ENCODE peak calls at places on chromosome 16, in eight cellular contexts. One of them, this sample, is unnamed.

GRCh38 chr16:79923431-79923830 is 322.9 kb upstream of the MAF start:
- DNase-seq in GM12865: no peak
- DNase-seq in activated B cell treated with CpG ODN at 0.5 μM for 24 hours: no peak
- DNase-seq in GM13976: no peak
- DNase-seq in natural killer cell: no peak
- DNase-seq in A549: no peak
- DNase-seq in CD4-positive, alpha-beta T cell: no peak
- DNase-seq in GM10248: no peak
- DNase-seq in this sample: no peak

GRCh38 chr16:88779406-88780099 is 5.5 kb downstream of the PIEZO1 start:
- DNase-seq in GM12865: no peak
- DNase-seq in activated B cell treated with CpG ODN at 0.5 μM for 24 hours: no peak
- DNase-seq in GM13976: no peak
- DNase-seq in natural killer cell: no peak
- DNase-seq in A549: no peak
- DNase-seq in CD4-positive, alpha-beta T cell: no peak
- DNase-seq in GM10248: no peak
- DNase-seq in this sample: no peak

GRCh38 chr16:88303405-88303804 is 79.4 kb upstream of the ZNF469 start:
- DNase-seq in GM12865: no peak
- DNase-seq in activated B cell treated with CpG ODN at 0.5 μM for 24 hours: no peak
- DNase-seq in GM13976: no peak
- DNase-seq in natural killer cell: no peak
- DNase-seq in A549: no peak
- DNase-seq in CD4-positive, alpha-beta T cell: no peak
- DNase-seq in GM10248: no peak
- DNase-seq in this sample: no peak

GRCh38 chr16:89721644-89722391 is 481 bp downstream of the ZNF276 start:
- DNase-seq in GM12865: peak
- DNase-seq in activated B cell treated with CpG ODN at 0.5 μM for 24 hours: peak
- DNase-seq in GM13976: peak
- DNase-seq in natural killer cell: peak
- DNase-seq in A549: peak
- DNase-seq in CD4-positive, alpha-beta T cell: peak
- DNase-seq in GM10248: peak
- DNase-seq in this sample: no peak

GRCh38 chr16:66137853-66138252 is 228.6 kb upstream of the CDH5 start:
- DNase-seq in GM12865: no peak
- DNase-seq in activated B cell treated with CpG ODN at 0.5 μM for 24 hours: no peak
- DNase-seq in GM13976: no peak
- DNase-seq in natural killer cell: no peak
- DNase-seq in A549: no peak
- DNase-seq in CD4-positive, alpha-beta T cell: no peak
- DNase-seq in GM10248: no peak
- DNase-seq in this sample: no peak

GRCh38 chr16:82072313-82072712 is 37.3 kb downstream of the HSD17B2 start:
- DNase-seq in GM12865: no peak
- DNase-seq in activated B cell treated with CpG ODN at 0.5 μM for 24 hours: no peak
- DNase-seq in GM13976: no peak
- DNase-seq in natural killer cell: no peak
- DNase-seq in A549: no peak
- DNase-seq in CD4-positive, alpha-beta T cell: no peak
- DNase-seq in GM10248: no peak
- DNase-seq in this sample: no peak

GRCh38 chr16:49362230-49362629 is 11.4 kb upstream of the C16orf78 start:
- DNase-seq in GM12865: no peak
- DNase-seq in activated B cell treated with CpG ODN at 0.5 μM for 24 hours: no peak
- DNase-seq in GM13976: no peak
- DNase-seq in natural killer cell: no peak
- DNase-seq in A549: no peak
- DNase-seq in CD4-positive, alpha-beta T cell: no peak
- DNase-seq in GM10248: no peak
- DNase-seq in this sample: no peak

GRCh38 chr16:55930036-55930435 is 54.9 kb upstream of the CES5A start:
- DNase-seq in GM12865: no peak
- DNase-seq in activated B cell treated with CpG ODN at 0.5 μM for 24 hours: no peak
- DNase-seq in GM13976: no peak
- DNase-seq in natural killer cell: no peak
- DNase-seq in A549: no peak
- DNase-seq in CD4-positive, alpha-beta T cell: no peak
- DNase-seq in GM10248: no peak
- DNase-seq in this sample: no peak

GRCh38 chr16:35187665-35188225 is 1728.3 kb downstream of the TP53TG3F start:
- DNase-seq in GM12865: no peak
- DNase-seq in activated B cell treated with CpG ODN at 0.5 μM for 24 hours: no peak
- DNase-seq in GM13976: no peak
- DNase-seq in natural killer cell: no peak
- DNase-seq in A549: no peak
- DNase-seq in CD4-positive, alpha-beta T cell: no peak
- DNase-seq in GM10248: no peak
- DNase-seq in this sample: no peak

GRCh38 chr16:23423496-23424049 is 29.4 kb downstream of the COG7 start:
- DNase-seq in GM12865: no peak
- DNase-seq in activated B cell treated with CpG ODN at 0.5 μM for 24 hours: no peak
- DNase-seq in GM13976: no peak
- DNase-seq in natural killer cell: no peak
- DNase-seq in A549: peak
- DNase-seq in CD4-positive, alpha-beta T cell: no peak
- DNase-seq in GM10248: no peak
- DNase-seq in this sample: no peak

GRCh38 chr16:84243732-84244131 is 3.9 kb upstream of the KCNG4 start:
- DNase-seq in GM12865: no peak
- DNase-seq in activated B cell treated with CpG ODN at 0.5 μM for 24 hours: no peak
- DNase-seq in GM13976: no peak
- DNase-seq in natural killer cell: no peak
- DNase-seq in A549: no peak
- DNase-seq in CD4-positive, alpha-beta T cell: no peak
- DNase-seq in GM10248: no peak
- DNase-seq in this sample: no peak

GRCh38 chr16:19522369-19523159 is 666 bp upstream of the GDE1 start:
- DNase-seq in GM12865: peak
- DNase-seq in activated B cell treated with CpG ODN at 0.5 μM for 24 hours: no peak
- DNase-seq in GM13976: no peak
- DNase-seq in natural killer cell: no peak
- DNase-seq in A549: no peak
- DNase-seq in CD4-positive, alpha-beta T cell: no peak
- DNase-seq in GM10248: no peak
- DNase-seq in this sample: no peak

GRCh38 chr16:61820398-61820797 is 215.8 kb downstream of the CDH8 start:
- DNase-seq in GM12865: no peak
- DNase-seq in activated B cell treated with CpG ODN at 0.5 μM for 24 hours: no peak
- DNase-seq in GM13976: no peak
- DNase-seq in natural killer cell: no peak
- DNase-seq in A549: no peak
- DNase-seq in CD4-positive, alpha-beta T cell: no peak
- DNase-seq in GM10248: no peak
- DNase-seq in this sample: no peak

GRCh38 chr16:57871457-57871856 is 69.2 kb upstream of the KIFC3 start:
- DNase-seq in GM12865: peak
- DNase-seq in activated B cell treated with CpG ODN at 0.5 μM for 24 hours: no peak
- DNase-seq in GM13976: no peak
- DNase-seq in natural killer cell: no peak
- DNase-seq in A549: peak
- DNase-seq in CD4-positive, alpha-beta T cell: no peak
- DNase-seq in GM10248: no peak
- DNase-seq in this sample: no peak

DNA sequence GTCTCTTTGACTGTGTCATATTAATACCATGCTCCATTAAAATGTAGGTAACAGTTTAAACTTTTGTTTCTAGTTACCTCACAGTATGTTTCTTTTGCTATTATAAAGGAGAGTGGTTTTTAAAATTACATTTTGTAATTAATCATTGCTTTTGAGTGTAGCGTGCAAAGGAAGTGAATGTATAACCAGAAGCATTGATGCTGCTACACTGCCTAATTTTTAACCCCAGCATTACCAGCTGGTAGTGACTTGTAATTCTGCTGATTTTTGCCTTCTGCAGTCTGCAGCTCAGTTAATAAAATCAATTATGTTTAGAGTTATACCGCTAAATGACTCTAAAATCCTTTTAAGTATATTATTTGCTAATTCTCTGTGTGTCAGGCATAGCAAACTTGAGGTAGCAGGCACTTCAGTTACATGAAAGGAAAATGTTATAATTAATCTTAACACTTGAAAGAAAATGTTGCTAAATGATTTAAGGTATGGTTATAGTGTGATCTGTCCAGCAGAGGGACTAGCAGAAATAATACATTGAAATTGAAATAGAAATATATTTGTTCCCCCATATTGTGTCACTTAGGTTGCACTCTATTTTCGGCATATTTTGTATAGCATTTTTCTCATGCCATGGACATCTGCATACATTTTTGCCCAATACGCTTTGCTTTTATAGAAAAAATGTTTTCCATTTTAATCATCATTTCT is 388.5 kb downstream of the CNTNAP4 start:
- DNase-seq in GM12865: no peak
- DNase-seq in activated B cell treated with CpG ODN at 0.5 μM for 24 hours: no peak
- DNase-seq in GM13976: no peak
- DNase-seq in natural killer cell: no peak
- DNase-seq in A549: no peak
- DNase-seq in CD4-positive, alpha-beta T cell: no peak
- DNase-seq in GM10248: no peak
- DNase-seq in this sample: no peak
- TF ChIP-seq CTCF in GM12865: no peak
- TF ChIP-seq CTCF in activated B cell treated with CpG ODN at 0.5 μM for 24 hours: no peak
- TF ChIP-seq CTCF in GM13976: no peak
- TF ChIP-seq CTCF in natural killer cell: no peak
- TF ChIP-seq CTCF in A549: no peak
- TF ChIP-seq CTCF in CD4-positive, alpha-beta T cell: no peak
- TF ChIP-seq CTCF in GM10248: no peak
- TF ChIP-seq CTCF in this sample: peak

GRCh38 chr16:2971134-2971984 is 2.2 kb downstream of the PAQR4 start:
- DNase-seq in GM12865: no peak
- DNase-seq in activated B cell treated with CpG ODN at 0.5 μM for 24 hours: no peak
- DNase-seq in GM13976: no peak
- DNase-seq in natural killer cell: no peak
- DNase-seq in A549: no peak
- DNase-seq in CD4-positive, alpha-beta T cell: no peak
- DNase-seq in GM10248: no peak
- DNase-seq in this sample: no peak
- TF ChIP-seq CTCF in GM12865: no peak
- TF ChIP-seq CTCF in activated B cell treated with CpG ODN at 0.5 μM for 24 hours: no peak
- TF ChIP-seq CTCF in GM13976: no peak
- TF ChIP-seq CTCF in natural killer cell: no peak
- TF ChIP-seq CTCF in A549: no peak
- TF ChIP-seq CTCF in CD4-positive, alpha-beta T cell: no peak
- TF ChIP-seq CTCF in GM10248: no peak
- TF ChIP-seq CTCF in this sample: no peak

GRCh38 chr16:67917852-67918236 is 13.8 kb downstream of the CTRL start:
- DNase-seq in GM12865: no peak
- DNase-seq in activated B cell treated with CpG ODN at 0.5 μM for 24 hours: no peak
- DNase-seq in GM13976: no peak
- DNase-seq in natural killer cell: no peak
- DNase-seq in A549: peak
- DNase-seq in CD4-positive, alpha-beta T cell: no peak
- DNase-seq in GM10248: no peak
- DNase-seq in this sample: no peak

GRCh38 chr16:67922740-67923139 is 8.9 kb downstream of the CTRL start:
- DNase-seq in GM12865: no peak
- DNase-seq in activated B cell treated with CpG ODN at 0.5 μM for 24 hours: no peak
- DNase-seq in GM13976: no peak
- DNase-seq in natural killer cell: no peak
- DNase-seq in A549: no peak
- DNase-seq in CD4-positive, alpha-beta T cell: no peak
- DNase-seq in GM10248: no peak
- DNase-seq in this sample: no peak

GRCh38 chr16:67917140-67917851 is 14.4 kb downstream of the CTRL start:
- DNase-seq in GM12865: no peak
- DNase-seq in activated B cell treated with CpG ODN at 0.5 μM for 24 hours: no peak
- DNase-seq in GM13976: no peak
- DNase-seq in natural killer cell: no peak
- DNase-seq in A549: no peak
- DNase-seq in CD4-positive, alpha-beta T cell: no peak
- DNase-seq in GM10248: no peak
- DNase-seq in this sample: no peak

GRCh38 chr16:67922221-67922620 is 9.4 kb downstream of the CTRL start:
- DNase-seq in GM12865: no peak
- DNase-seq in activated B cell treated with CpG ODN at 0.5 μM for 24 hours: no peak
- DNase-seq in GM13976: no peak
- DNase-seq in natural killer cell: no peak
- DNase-seq in A549: no peak
- DNase-seq in CD4-positive, alpha-beta T cell: no peak
- DNase-seq in GM10248: no peak
- DNase-seq in this sample: no peak

DNA sequence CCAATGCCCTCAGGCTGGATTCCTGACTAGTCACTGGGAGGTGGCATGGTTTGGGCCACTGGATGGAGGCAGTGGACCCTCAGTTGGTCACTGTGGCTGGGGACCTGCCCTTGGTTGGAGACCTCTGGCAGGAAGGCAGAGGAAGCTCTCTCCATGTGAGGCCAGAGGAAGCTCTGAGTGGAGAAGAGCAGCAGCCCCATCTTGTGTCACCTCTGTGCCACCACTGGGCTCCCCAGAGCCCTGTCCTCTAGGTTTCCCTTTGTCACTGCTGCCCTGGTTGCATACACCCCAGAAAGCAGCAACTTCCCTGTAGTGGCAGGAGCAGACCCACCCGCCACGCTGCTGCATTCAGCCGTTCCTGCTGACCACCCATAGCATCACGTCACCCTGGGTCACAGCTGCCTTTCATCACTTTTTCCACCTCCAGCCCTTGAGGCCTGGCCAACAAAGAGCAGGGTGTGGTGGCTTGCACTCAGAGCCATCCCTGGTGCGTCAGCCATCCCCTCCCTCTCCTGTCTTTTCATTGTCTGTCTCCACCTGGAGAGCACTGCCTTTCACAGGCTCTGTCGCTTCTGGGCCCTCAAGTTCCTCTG is 11.9 kb downstream of the CTRL start:
- DNase-seq in GM12865: no peak
- DNase-seq in activated B cell treated with CpG ODN at 0.5 μM for 24 hours: no peak
- DNase-seq in GM13976: no peak
- DNase-seq in natural killer cell: no peak
- DNase-seq in A549: no peak
- DNase-seq in CD4-positive, alpha-beta T cell: no peak
- DNase-seq in GM10248: no peak
- DNase-seq in this sample: no peak
- TF ChIP-seq CTCF in GM12865: no peak
- TF ChIP-seq CTCF in activated B cell treated with CpG ODN at 0.5 μM for 24 hours: no peak
- TF ChIP-seq CTCF in GM13976: no peak
- TF ChIP-seq CTCF in natural killer cell: no peak
- TF ChIP-seq CTCF in A549: no peak
- TF ChIP-seq CTCF in CD4-positive, alpha-beta T cell: no peak
- TF ChIP-seq CTCF in GM10248: no peak
- TF ChIP-seq CTCF in this sample: no peak

DNA sequence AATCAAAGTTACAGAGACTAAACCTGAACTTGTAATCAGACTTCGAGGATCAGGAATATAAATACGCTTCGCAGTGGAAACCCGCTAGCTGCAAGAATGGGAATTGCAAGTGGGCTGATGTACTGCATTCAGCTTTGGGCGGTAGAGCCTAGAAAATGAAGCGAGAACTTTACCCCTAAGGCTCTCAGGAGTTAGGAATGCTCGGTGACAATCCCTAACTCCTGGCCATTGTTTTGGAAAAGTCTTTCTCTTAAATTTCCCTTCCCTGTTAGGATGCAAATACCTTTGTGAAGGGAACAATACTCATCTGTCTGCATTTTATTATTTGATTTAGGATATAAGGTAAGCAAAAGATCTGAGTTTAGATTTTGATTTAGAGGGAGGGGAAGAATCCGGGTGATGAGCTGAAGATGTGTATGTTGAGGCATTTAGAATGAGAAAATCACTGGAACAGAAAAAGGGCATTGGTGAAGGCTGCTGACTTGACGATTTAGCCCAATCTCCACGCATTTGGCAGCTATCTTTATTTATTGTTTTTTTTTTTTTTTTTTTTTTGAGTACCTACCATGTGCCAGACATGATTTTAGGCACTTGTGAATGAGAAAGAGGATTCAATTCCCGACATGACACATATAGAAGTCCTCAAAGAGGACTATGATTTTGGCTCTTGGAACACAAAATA is 2.2 kb upstream of the TOX3 start:
- DNase-seq in GM12865: no peak
- DNase-seq in activated B cell treated with CpG ODN at 0.5 μM for 24 hours: no peak
- DNase-seq in GM13976: no peak
- DNase-seq in natural killer cell: no peak
- DNase-seq in A549: peak
- DNase-seq in CD4-positive, alpha-beta T cell: no peak
- DNase-seq in GM10248: no peak
- DNase-seq in this sample: no peak
- TF ChIP-seq CTCF in GM12865: no peak
- TF ChIP-seq CTCF in activated B cell treated with CpG ODN at 0.5 μM for 24 hours: no peak
- TF ChIP-seq CTCF in GM13976: no peak
- TF ChIP-seq CTCF in natural killer cell: no peak
- TF ChIP-seq CTCF in A549: no peak
- TF ChIP-seq CTCF in CD4-positive, alpha-beta T cell: no peak
- TF ChIP-seq CTCF in GM10248: no peak
- TF ChIP-seq CTCF in this sample: peak